ENCODE peak calls at places on chromosomes 3 and 15, in five cellular contexts. B, M, I, K and G are unnamed samples.

GRCh38 chr15:81361891-81362290 is 12.1 kb downstream of the TMC3 start:
- DNase-seq in M (no peak), B (no peak), K (no peak), I (no peak), G (no peak)

GRCh38 chr15:81897011-81897677 is 148.7 kb downstream of the MEX3B start:
- DNase-seq in K (no peak), B (peak), I (no peak), M (no peak), G (no peak)

GRCh38 chr15:90240856-90241255 is 6.8 kb downstream of the GDPGP1 start:
- DNase-seq in K (no peak), M (no peak), B (no peak), I (no peak), G (no peak)

GRCh38 chr3:126527455-126528211 is 3.7 kb downstream of the CHST13 start:
- DNase-seq in I (no peak), M (no peak), B (no peak), K (no peak), G (no peak)

GRCh38 chr15:80523746-80524145 is 119.6 kb downstream of the ARNT2 start:
- DNase-seq in K (no peak), B (no peak), M (no peak), I (no peak), G (no peak)

GRCh38 chr3:29438580-29438979 is 157.7 kb downstream of the RBMS3 start:
- DNase-seq in B (no peak), I (no peak), M (no peak), K (no peak), G (no peak)

GRCh38 chr15:37031198-37031597 is 69.2 kb downstream of the MEIS2 start:
- DNase-seq in I (peak), M (no peak), K (no peak), B (peak), G (peak)

GRCh38 chr3:119600732-119601131 is 3.0 kb downstream of the PLA1A start:
- DNase-seq in M (peak), K (no peak), B (no peak), I (no peak), G (no peak)

GRCh38 chr3:172177046-172177445 is 137.7 kb downstream of the FNDC3B start:
- DNase-seq in K (no peak), I (no peak), M (no peak), B (no peak), G (no peak)